ENCODE peak calls at places on chromosomes 5 and 9, in six cellular contexts. K is cardiac muscle cell, Q is left lung, W is fibroblast of villous mesenchyme, P is AG04450, I is tibial nerve. T is an unnamed sample.

GRCh38 chr5:21263361-21263760 is 1275.4 kb upstream of the CDH18 start:
- DNase-seq in Q (no peak), W (no peak), K (no peak), P (no peak), I (no peak), T (no peak)

GRCh38 chr9:122056484-122056883 is 36.6 kb downstream of the TTLL11 start:
- DNase-seq in P (no peak), K (peak), Q (no peak), W (peak), I (no peak), T (no peak)

GRCh38 chr9:25453876-25454275 is 224.4 kb downstream of the TUSC1 start:
- DNase-seq in I (no peak), K (no peak), Q (no peak), W (no peak), P (no peak), T (no peak)

GRCh38 chr5:168471785-168472184 is 14.5 kb upstream of the RARS1 start:
- DNase-seq in I (no peak), W (peak), K (no peak), P (no peak), Q (no peak), T (no peak)

GRCh38 chr9:130707225-130707976 is 13.8 kb downstream of the EXOSC2 start:
- DNase-seq in K (peak), P (peak), W (peak), I (peak), Q (no peak), T (no peak)

GRCh38 chr9:113564804-113565237 is 101.3 kb downstream of the RGS3 start:
- DNase-seq in I (no peak), K (peak), Q (peak), P (no peak), W (peak), T (no peak)

GRCh38 chr9:91023741-91024140 is 222.1 kb downstream of the SYK start:
- DNase-seq in I (no peak), P (no peak), K (no peak), W (no peak), Q (no peak), T (no peak)

GRCh38 chr9:37903581-37903830 is 421 bp downstream of the SLC25A51 start:
- DNase-seq in I (no peak), W (no peak), Q (no peak), K (peak), P (no peak), T (no peak)

GRCh38 chr9:89311346-89312153 is 555 bp downstream of the CKS2 start:
- DNase-seq in Q (peak), I (no peak), P (no peak), K (no peak), W (no peak), T (no peak)

GRCh38 chr9:72907421-72907820 is 45.4 kb downstream of the ALDH1A1 start:
- DNase-seq in P (no peak), I (no peak), Q (no peak), W (no peak), K (no peak), T (no peak)

GRCh38 chr9:107312651-107313050 is 29.6 kb downstream of the RAD23B start:
- DNase-seq in I (no peak), K (peak), P (peak), Q (peak), W (peak), T (no peak)

DNA sequence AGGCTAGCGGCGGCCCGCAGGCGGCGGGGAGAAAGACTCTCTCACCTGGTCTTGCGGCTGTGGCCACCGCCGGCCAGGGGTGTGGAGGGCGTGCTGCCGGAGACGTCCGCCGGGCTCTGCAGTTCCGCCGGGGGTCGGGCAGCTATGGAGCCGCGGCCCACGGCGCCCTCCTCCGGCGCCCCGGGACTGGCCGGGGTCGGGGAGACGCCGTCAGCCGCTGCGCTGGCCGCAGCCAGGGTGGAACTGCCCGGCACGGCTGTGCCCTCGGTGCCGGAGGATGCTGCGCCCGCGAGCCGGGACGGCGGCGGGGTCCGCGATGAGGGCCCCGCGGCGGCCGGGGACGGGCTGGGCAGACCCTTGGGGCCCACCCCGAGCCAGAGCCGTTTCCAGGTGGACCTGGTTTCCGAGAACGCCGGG is 253 bp downstream of the SLC12A2 start:
- DNase-seq in K (no peak), Q (no peak), P (no peak), W (peak), I (no peak), T (no peak)
- TF ChIP-seq CTCF in K (peak), Q (no peak), P (peak), W (peak), I (peak), T (no peak)

GRCh38 chr9:23590601-23591000 is 235.4 kb downstream of the ELAVL2 start:
- DNase-seq in P (no peak), W (peak), I (no peak), Q (no peak), K (no peak), T (no peak)
- H3K4me3 ChIP-seq in P (no peak), W (no peak), I (peak), Q (no peak), K (no peak), T (no peak)

GRCh38 chr9:106111039-106111740 is 416.8 kb downstream of the TMEM38B start:
- DNase-seq in W (no peak), K (no peak), I (no peak), Q (no peak), P (no peak), T (no peak)
- TF ChIP-seq CTCF in W (no peak), K (no peak), I (no peak), Q (no peak), P (no peak), T (no peak)

GRCh38 chr9:127556871-127557270 is 55.2 kb upstream of the STXBP1 start:
- DNase-seq in K (no peak), Q (no peak), W (no peak), P (no peak), I (no peak), T (no peak)

GRCh38 chr9:127555830-127556820 is 56.0 kb upstream of the STXBP1 start:
- DNase-seq in K (no peak), I (peak), W (peak), Q (peak), P (peak), T (no peak)

GRCh38 chr9:127558581-127559246 is 53.4 kb upstream of the STXBP1 start:
- DNase-seq in Q (no peak), W (peak), K (peak), I (no peak), P (no peak), T (no peak)

GRCh38 chr9:127557998-127558546 is 54.0 kb upstream of the STXBP1 start:
- DNase-seq in I (no peak), K (no peak), W (peak), Q (no peak), P (no peak), T (no peak)

GRCh38 chr9:127557466-127557869 is 54.6 kb upstream of the STXBP1 start:
- DNase-seq in Q (no peak), W (peak), K (peak), P (no peak), I (no peak), T (no peak)
- H3K4me3 ChIP-seq in Q (no peak), W (peak), K (no peak), P (peak), I (no peak), T (peak)

GRCh38 chr5:75050415-75050814 is 1.9 kb downstream of the GCNT4 start:
- DNase-seq in K (peak), Q (no peak), I (no peak), W (no peak), P (no peak), T (no peak)
- TF ChIP-seq CTCF in K (peak), Q (no peak), I (no peak), W (peak), P (peak), T (peak)

GRCh38 chr5:111954516-111955337 is 197.7 kb upstream of the NREP start:
- DNase-seq in Q (no peak), K (no peak), W (no peak), P (no peak), I (no peak), T (no peak)
- H3K4me3 ChIP-seq in Q (no peak), K (no peak), W (no peak), P (no peak), I (no peak), T (no peak)

GRCh38 chr9:83334320-83334719 is 203.9 kb downstream of the FRMD3 start:
- DNase-seq in I (peak), Q (peak), K (peak), P (peak), W (peak), T (peak)

GRCh38 chr9:83327323-83327722 is 210.9 kb downstream of the FRMD3 start:
- DNase-seq in Q (no peak), W (peak), I (no peak), K (peak), P (no peak), T (peak)

GRCh38 chr9:83327750-83328622 is 210.2 kb downstream of the FRMD3 start:
- DNase-seq in K (no peak), I (no peak), Q (no peak), P (no peak), W (no peak), T (no peak)

DNA sequence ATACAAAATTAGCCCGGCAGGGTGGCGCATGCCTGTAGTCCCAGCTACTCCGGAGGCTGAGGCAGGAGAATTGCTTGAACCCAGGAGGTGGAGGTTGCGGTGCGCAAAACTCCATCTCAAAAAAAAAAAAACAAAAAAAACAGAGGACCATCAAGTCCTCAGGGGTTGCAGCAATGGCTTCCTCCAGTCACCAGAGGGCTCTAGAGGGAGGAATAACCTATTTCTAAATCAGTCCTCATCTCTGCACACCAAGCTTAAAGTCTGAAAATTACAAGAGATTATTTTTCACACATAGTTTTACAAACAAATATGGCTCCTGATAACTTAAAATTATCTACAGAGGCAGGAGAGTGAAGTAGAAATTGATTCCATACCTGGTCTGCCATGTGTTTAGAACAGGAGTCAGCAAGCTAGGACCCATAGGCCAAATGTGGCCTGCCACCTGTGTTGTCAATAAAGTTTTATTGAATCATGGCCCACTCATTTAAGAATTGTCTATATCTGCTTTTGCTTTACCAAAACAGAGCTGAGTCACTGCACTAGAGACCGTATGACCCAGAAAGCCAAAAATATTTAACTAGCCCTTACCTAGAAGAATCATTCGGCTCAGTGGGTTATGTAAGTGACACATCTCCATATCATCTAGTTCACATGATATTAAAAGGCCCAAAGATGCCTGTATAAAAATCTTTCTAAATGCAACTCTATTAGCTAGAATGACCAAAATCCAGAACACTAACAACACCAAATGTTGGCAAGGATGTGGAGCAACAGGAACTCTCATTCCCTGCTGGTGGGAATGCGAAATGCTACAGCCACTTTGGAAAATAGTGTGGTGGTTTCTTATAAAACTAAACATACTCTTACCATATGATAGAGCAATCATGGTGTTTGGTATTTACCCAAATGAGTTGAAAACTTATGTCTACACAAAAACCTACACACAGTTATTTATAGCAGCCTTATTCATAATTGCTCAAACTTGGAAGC is 207.7 kb downstream of the FRMD3 start:
- DNase-seq in Q (no peak), K (no peak), P (no peak), W (no peak), I (no peak), T (no peak)
- TF ChIP-seq CTCF in Q (no peak), K (peak), P (no peak), W (peak), I (no peak), T (peak)